ENCODE peak calls at places on chromosome 12, in five cellular contexts. K is GM13976; C is AG09309; T is CD4-positive, alpha-beta T cell; W is progenitor cell of endocrine pancreas. Z is an unnamed sample.

GRCh38 chr12:123223241-123223668 is 9.7 kb downstream of the MPHOSPH9 start:
- DNase-seq in K (peak; percentile 49), C (no peak), T (peak; percentile 36), W (no peak), Z (peak; percentile 32)

GRCh38 chr12:121145221-121145620 is 12.5 kb downstream of the P2RX7 start:
- DNase-seq in K (no peak), C (no peak), T (no peak), W (no peak), Z (no peak)

GRCh38 chr12:8916154-8916553 is 1.8 kb downstream of the PHC1 start:
- DNase-seq in K (no peak), C (no peak), T (no peak), W (no peak), Z (no peak)

GRCh38 chr12:125280482-125281377 is 215.5 kb downstream of the AACS start:
- DNase-seq in K (no peak), C (no peak), T (no peak), W (no peak), Z (peak; percentile 31)

GRCh38 chr12:14955876-14956811 is 5.3 kb downstream of the ARHGDIB start:
- DNase-seq in K (no peak), C (no peak), T (no peak), W (no peak), Z (peak; percentile 13)

GRCh38 chr12:96483116-96483515 is 6.3 kb upstream of the CFAP54 start:
- DNase-seq in K (no peak), C (no peak), T (no peak), W (no peak), Z (no peak)

GRCh38 chr12:92759634-92760268 is 57.0 kb downstream of the PLEKHG7 start:
- DNase-seq in K (no peak), C (peak; percentile 79), T (no peak), W (no peak), Z (no peak)

GRCh38 chr12:131737485-131737827 is 26.6 kb downstream of the SFSWAP start:
- DNase-seq in K (no peak), C (no peak), T (no peak), W (no peak), Z (no peak)

GRCh38 chr12:121939992-121940766 is 21.8 kb downstream of the CFAP251 start:
- DNase-seq in K (no peak), C (no peak), T (no peak), W (no peak), Z (no peak)

GRCh38 chr12:20272801-20273200 is 95.5 kb upstream of the PDE3A start:
- DNase-seq in K (no peak), C (no peak), T (no peak), W (no peak), Z (no peak)

GRCh38 chr12:6684609-6685008 is 4.6 kb downstream of the ZNF384 start:
- DNase-seq in K (no peak), C (no peak), T (peak; percentile 28), W (no peak), Z (peak; percentile 55)

GRCh38 chr12:121537814-121538698 is 42.8 kb downstream of the KDM2B start:
- DNase-seq in K (peak; percentile 61), C (no peak), T (peak; percentile 5), W (peak; percentile 20), Z (peak; percentile 67)

GRCh38 chr12:104569348-104570173 is 112.8 kb downstream of the CHST11 start:
- DNase-seq in K (peak; percentile 51), C (no peak), T (peak; percentile 11), W (no peak), Z (peak; percentile 57)

GRCh38 chr12:53966385-53967133 is 6.4 kb upstream of the HOXC11 start:
- DNase-seq in K (no peak), C (no peak), T (no peak), W (no peak), Z (no peak)

GRCh38 chr12:25689996-25690501 is 137.0 kb upstream of the LMNTD1 start:
- DNase-seq in K (no peak), C (no peak), T (no peak), W (no peak), Z (no peak)

GRCh38 chr12:8609061-8609570 is 3.5 kb downstream of the AICDA start:
- DNase-seq in K (peak; percentile 53), C (peak; percentile 23), T (no peak), W (no peak), Z (peak; percentile 54)

GRCh38 chr12:43338848-43339526 is 213.0 kb downstream of the ADAMTS20 start:
- DNase-seq in K (peak; percentile 12), C (peak; percentile 49), T (no peak), W (no peak), Z (no peak)

GRCh38 chr12:27652174-27652763 is 44.0 kb upstream of the REP15 start:
- DNase-seq in K (peak; percentile 44), C (peak; percentile 54), T (peak; percentile 7), W (peak; percentile 60), Z (peak; percentile 33)

GRCh38 chr12:108482717-108483212 is 32.3 kb upstream of the FICD start:
- DNase-seq in K (no peak), C (peak; percentile 8), T (no peak), W (no peak), Z (no peak)

GRCh38 chr12:99131761-99132199 is 486.7 kb downstream of the APAF1 start:
- DNase-seq in K (peak; percentile 25), C (no peak), T (no peak), W (no peak), Z (peak; percentile 6)

GRCh38 chr12:133129368-133130037 is 571 bp downstream of the ZNF891 start:
- DNase-seq in K (no peak), C (no peak), T (no peak), W (no peak), Z (peak; percentile 23)

GRCh38 chr12:57983150-57983857 is 41.9 kb downstream of the ATP23 start:
- DNase-seq in K (no peak), C (peak; percentile 21), T (peak; percentile 2), W (no peak), Z (no peak)

GRCh38 chr12:54141534-54142475 is 47.0 kb downstream of the SMUG1 start:
- DNase-seq in K (no peak), C (peak; percentile 23), T (no peak), W (no peak), Z (no peak)

GRCh38 chr12:101564912-101565311 is 29.9 kb upstream of the MYBPC1 start:
- DNase-seq in K (no peak), C (no peak), T (no peak), W (no peak), Z (no peak)

GRCh38 chr12:57893460-57894353 is 47.2 kb upstream of the CTDSP2 start:
- DNase-seq in K (no peak), C (peak; percentile 88), T (no peak), W (no peak), Z (no peak)

GRCh38 chr12:15151141-15152091 is 69.8 kb downstream of the RERG start:
- DNase-seq in K (peak; percentile 15), C (no peak), T (no peak), W (no peak), Z (no peak)

GRCh38 chr12:20339060-20339459 is 29.3 kb upstream of the PDE3A start:
- DNase-seq in K (no peak), C (no peak), T (no peak), W (no peak), Z (no peak)

DNA sequence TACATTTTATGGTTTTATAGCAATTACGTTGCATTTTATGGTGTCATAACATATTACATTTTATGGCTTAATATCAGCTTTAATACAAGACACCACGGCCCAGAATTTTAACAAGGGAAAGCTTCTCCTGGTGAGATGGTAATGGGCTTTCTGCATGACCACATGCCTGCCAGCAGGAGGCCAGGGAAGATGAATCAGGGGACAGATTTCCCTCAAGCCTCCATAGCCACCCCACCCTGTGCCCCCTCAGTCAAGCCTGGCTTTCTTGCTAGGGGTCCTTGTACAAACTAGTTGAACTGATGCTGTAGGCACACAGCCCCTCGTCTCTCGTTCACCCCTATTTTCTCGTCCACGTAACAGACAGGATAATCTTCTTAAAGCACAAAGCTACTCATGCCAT is 56.6 kb downstream of the HSPB8 start:
- DNase-seq in K (no peak), C (no peak), T (no peak), W (no peak), Z (no peak)
- TF ChIP-seq CTCF in K (no peak), C (no peak), T (no peak), W (peak; percentile 62), Z (no peak)

DNA sequence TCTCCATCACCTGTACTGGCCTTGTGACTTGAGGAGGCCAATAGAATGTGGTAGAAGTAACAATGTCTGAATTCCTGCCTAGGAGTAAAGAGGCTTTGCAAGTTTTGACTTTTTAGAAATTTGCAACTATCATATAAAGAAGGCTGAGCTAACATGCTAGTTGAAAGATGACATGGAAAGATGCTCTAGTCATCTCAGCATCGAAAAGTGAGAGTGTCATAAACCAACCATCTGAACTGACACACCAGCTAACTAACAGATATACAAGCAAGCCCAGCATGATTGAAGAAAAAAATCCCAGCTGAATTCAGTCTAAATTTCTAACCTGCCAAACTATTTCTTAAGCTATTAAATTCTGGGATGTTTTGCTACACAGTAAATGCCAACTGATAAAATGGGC is 116.8 kb downstream of the NELL2 start:
- DNase-seq in K (no peak), C (no peak), T (no peak), W (no peak), Z (no peak)
- TF ChIP-seq CTCF in K (no peak), C (no peak), T (no peak), W (no peak), Z (no peak)

GRCh38 chr12:48937170-48937569 is 11.9 kb upstream of the FKBP11 start:
- DNase-seq in K (no peak), C (no peak), T (no peak), W (no peak), Z (no peak)
- TF ChIP-seq CTCF in K (no peak), C (peak; percentile 17), T (no peak), W (peak; percentile 29), Z (no peak)

GRCh38 chr12:2739069-2739468 is 55.7 kb upstream of the FKBP4 start:
- DNase-seq in K (no peak), C (no peak), T (no peak), W (no peak), Z (no peak)

GRCh38 chr12:2737656-2738241 is 57.0 kb upstream of the FKBP4 start:
- DNase-seq in K (no peak), C (no peak), T (no peak), W (no peak), Z (no peak)

GRCh38 chr12:2745655-2746054 is 49.1 kb upstream of the FKBP4 start:
- DNase-seq in K (no peak), C (no peak), T (no peak), W (no peak), Z (no peak)

GRCh38 chr12:2743478-2743877 is 51.3 kb upstream of the FKBP4 start:
- DNase-seq in K (no peak), C (no peak), T (no peak), W (no peak), Z (no peak)

DNA sequence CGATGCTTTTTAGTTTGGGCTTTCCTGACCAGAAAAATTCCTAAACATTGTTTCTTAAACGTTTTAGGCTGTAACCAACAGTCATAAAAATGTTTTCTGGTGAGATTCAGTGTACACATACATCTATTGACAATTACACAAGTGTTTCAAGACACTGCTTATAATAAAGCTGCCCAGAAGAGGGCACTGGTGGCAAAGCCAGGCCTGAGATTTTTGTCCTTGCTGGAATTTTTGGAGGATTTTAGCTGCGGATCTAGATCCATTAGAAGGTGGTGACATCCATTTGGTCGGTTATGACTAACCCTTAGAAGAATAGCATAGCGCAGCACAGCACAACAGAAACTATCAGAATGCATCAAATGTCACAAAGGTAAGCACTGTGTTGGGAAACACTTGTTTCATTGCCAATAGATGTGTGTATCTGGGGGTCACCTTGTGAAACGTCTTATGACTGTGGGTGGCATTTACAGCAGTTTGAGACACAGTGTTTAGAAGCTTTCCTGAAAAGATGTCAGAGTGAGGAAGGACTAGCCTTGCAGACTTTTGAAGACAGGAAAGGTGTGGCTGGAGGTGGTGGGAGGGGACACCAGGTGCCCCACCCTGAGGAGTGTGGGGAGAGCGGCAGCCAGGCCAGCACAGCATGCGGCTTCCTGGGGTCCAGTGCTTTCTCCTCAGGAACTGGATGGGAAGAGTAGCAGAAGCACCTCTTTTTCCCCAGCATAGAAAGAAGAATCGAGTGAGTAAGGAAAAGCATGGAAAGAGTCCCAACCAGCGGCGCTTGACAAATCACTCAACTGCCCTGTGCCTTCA is 54.7 kb upstream of the FKBP4 start:
- DNase-seq in K (no peak), C (peak; percentile 34), T (no peak), W (no peak), Z (no peak)
- TF ChIP-seq CTCF in K (no peak), C (peak; percentile 61), T (no peak), W (peak; percentile 81), Z (peak; percentile 31)